ENCODE peak calls at places on chromosomes 11 and 22, in eight cellular contexts. B is NCI-H1105, G is body of pancreas, R is C1 segment of cervical spinal cord, F is NB4, E is thoracic aorta, T is MCF 10A, H is skeletal muscle cell. Z is an unnamed sample.

GRCh38 chr11:18633256-18634139 is 644 bp downstream of the SPTY2D1 start:
- DNase-seq in F (peak), H (no peak), E (no peak), G (no peak), T (no peak), B (no peak), R (no peak), Z (peak)

GRCh38 chr11:72950685-72951084 is 136.5 kb downstream of the ATG16L2 start:
- DNase-seq in G (no peak), T (no peak), H (no peak), B (no peak), R (no peak), F (no peak), E (no peak), Z (no peak)

GRCh38 chr11:47756208-47756607 is 10.9 kb downstream of the FNBP4 start:
- DNase-seq in H (no peak), B (no peak), G (no peak), F (no peak), E (no peak), T (no peak), R (no peak), Z (no peak)

GRCh38 chr11:83520849-83521248 is 234.7 kb upstream of the CCDC90B start:
- DNase-seq in F (no peak), E (no peak), G (no peak), T (no peak), B (no peak), H (no peak), R (no peak), Z (no peak)

GRCh38 chr11:66335531-66336233 is 552 bp downstream of the RIN1 start:
- DNase-seq in B (no peak), F (peak), E (no peak), T (peak), G (no peak), R (no peak), H (no peak), Z (peak)

GRCh38 chr11:74749127-74749964 is 697 bp downstream of the RNF169 start:
- DNase-seq in F (peak), B (peak), G (peak), T (peak), R (no peak), H (no peak), E (no peak), Z (peak)

GRCh38 chr22:38133331-38133730 is 22.8 kb upstream of the BAIAP2L2 start:
- DNase-seq in B (no peak), H (no peak), F (no peak), T (no peak), E (no peak), G (no peak), R (no peak), Z (no peak)

GRCh38 chr11:88508558-88508807 is 170.9 kb upstream of the CTSC start:
- DNase-seq in R (no peak), H (no peak), T (no peak), E (no peak), B (peak), F (no peak), G (no peak), Z (no peak)

GRCh38 chr11:73760066-73760679 is 701 bp downstream of the RAB6A start:
- DNase-seq in F (peak), T (peak), B (no peak), G (peak), H (no peak), E (peak), R (no peak), Z (peak)

GRCh38 chr22:40024201-40025061 is 29.7 kb downstream of the FAM83F start:
- DNase-seq in B (peak), E (no peak), F (peak), G (peak), R (no peak), T (peak), H (no peak), Z (peak)

GRCh38 chr11:12675951-12676711 is 1.9 kb downstream of the TEAD1 start:
- DNase-seq in H (no peak), B (peak), E (no peak), R (no peak), G (no peak), F (no peak), T (peak), Z (peak)

GRCh38 chr22:30838111-30838510 is 130.5 kb downstream of the MORC2 start:
- DNase-seq in G (no peak), E (no peak), H (no peak), R (no peak), T (peak), B (no peak), F (no peak), Z (no peak)

GRCh38 chr11:31817054-31817620 is 6.0 kb upstream of the PAX6 start:
- DNase-seq in T (no peak), G (no peak), B (peak), F (no peak), R (no peak), H (no peak), E (no peak), Z (no peak)

GRCh38 chr11:130528862-130529261 is 80.4 kb downstream of the ADAMTS15 start:
- DNase-seq in G (no peak), B (no peak), E (no peak), R (no peak), H (no peak), F (no peak), T (no peak), Z (no peak)

GRCh38 chr22:39641660-39642059 is 71.1 kb downstream of the CACNA1I start:
- DNase-seq in F (no peak), H (no peak), T (no peak), G (no peak), R (no peak), E (no peak), B (no peak), Z (no peak)

GRCh38 chr11:119108151-119108856 is 1.2 kb downstream of the C2CD2L start:
- DNase-seq in T (peak), H (no peak), G (peak), B (peak), R (no peak), F (peak), E (no peak), Z (peak)

GRCh38 chr22:49400866-49401598 is 426.6 kb downstream of the BRD1 start:
- DNase-seq in F (peak), H (no peak), T (no peak), R (no peak), B (no peak), E (no peak), G (no peak), Z (no peak)

GRCh38 chr22:25228822-25229221 is 9.4 kb downstream of the CRYBB2 start:
- DNase-seq in B (no peak), T (no peak), H (no peak), G (no peak), E (no peak), F (no peak), R (no peak), Z (no peak)

GRCh38 chr11:47617417-47617809 is 23.2 kb upstream of the C1QTNF4 start:
- DNase-seq in T (peak), E (no peak), G (no peak), H (peak), B (no peak), F (no peak), R (no peak), Z (peak)